ENCODE peak calls at places on chromosome 9, in seven cellular contexts. H is left kidney; Z is effector memory CD8-positive, alpha-beta T cell; R is GM23248; D is HFFc6; E is NCI-H748 treated with DMSO at 0.1 percent for 48 hours; M is AG04450. N is an unnamed sample.

GRCh38 chr9:89431930-89432725 is 65.8 kb downstream of the SEMA4D start:
- DNase-seq in H (no peak), Z (no peak), R (no peak), D (no peak), E (no peak), M (no peak), N (no peak)

GRCh38 chr9:92632641-92633040 is 37.3 kb downstream of the IPPK start:
- DNase-seq in H (no peak), Z (no peak), R (no peak), D (no peak), E (no peak), M (no peak), N (no peak)

GRCh38 chr9:214488-215448 is at the start of gene DOCK8:
- DNase-seq in H (peak), Z (peak), R (peak), D (no peak), E (no peak), M (no peak), N (peak)

GRCh38 chr9:22103650-22104575 is 94.8 kb upstream of the CDKN2B start:
- DNase-seq in H (no peak), Z (no peak), R (peak), D (peak), E (no peak), M (no peak), N (no peak)

GRCh38 chr9:98974994-98975712 is 31.4 kb downstream of the COL15A1 start:
- DNase-seq in H (peak), Z (peak), R (peak), D (peak), E (peak), M (peak), N (peak)

GRCh38 chr9:69615880-69616279 is 56.3 kb downstream of the APBA1 start:
- DNase-seq in H (no peak), Z (no peak), R (no peak), D (no peak), E (no peak), M (no peak), N (no peak)

GRCh38 chr9:129111762-129112151 is 542 bp downstream of the PTPA start:
- DNase-seq in H (peak), Z (no peak), R (peak), D (peak), E (peak), M (no peak), N (no peak)

GRCh38 chr9:69809304-69809863 is 11.2 kb upstream of the CFAP95 start:
- DNase-seq in H (no peak), Z (no peak), R (peak), D (peak), E (no peak), M (no peak), N (no peak)

GRCh38 chr9:126874546-126875314 is 14.3 kb downstream of the ZBTB34 start:
- DNase-seq in H (no peak), Z (no peak), R (peak), D (no peak), E (no peak), M (no peak), N (no peak)

GRCh38 chr9:132239999-132240859 is 78.4 kb downstream of the NTNG2 start:
- DNase-seq in H (peak), Z (no peak), R (no peak), D (no peak), E (no peak), M (no peak), N (no peak)

GRCh38 chr9:22416692-22417060 is 29.9 kb upstream of the DMRTA1 start:
- DNase-seq in H (no peak), Z (no peak), R (peak), D (no peak), E (no peak), M (no peak), N (no peak)

GRCh38 chr9:101618693-101619092 is 23.9 kb upstream of the PPP3R2 start:
- DNase-seq in H (no peak), Z (no peak), R (no peak), D (no peak), E (no peak), M (no peak), N (no peak)

GRCh38 chr9:105964171-105964570 is 269.8 kb downstream of the TMEM38B start:
- DNase-seq in H (no peak), Z (no peak), R (no peak), D (no peak), E (no peak), M (no peak), N (no peak)

GRCh38 chr9:132901859-132902831 is 23.4 kb downstream of the SPACA9 start:
- DNase-seq in H (peak), Z (peak), R (peak), D (peak), E (peak), M (peak), N (peak)

GRCh38 chr9:72905514-72906480 is 47.1 kb downstream of the ALDH1A1 start:
- DNase-seq in H (no peak), Z (no peak), R (no peak), D (no peak), E (no peak), M (no peak), N (no peak)

GRCh38 chr9:109705515-109705914 is 74.5 kb upstream of the PALM2AKAP2 start:
- DNase-seq in H (no peak), Z (no peak), R (peak), D (peak), E (no peak), M (no peak), N (no peak)

N was measured in naive thymus-derived CD4-positive, alpha-beta T cell.